ENCODE peak calls at places on chromosome 20, in six cellular contexts. One of them, this sample, is unnamed.

GRCh38 chr20:53370345-53370961 is 223.2 kb downstream of the ZNF217 start:
- DNase-seq in Ammon's horn: no peak
- DNase-seq in AG09319: no peak
- DNase-seq in GM23338: no peak
- DNase-seq in colonic mucosa: peak
- DNase-seq in sigmoid colon: no peak
- DNase-seq in this sample: no peak

GRCh38 chr20:15842872-15843271 is 730.4 kb downstream of the KIF16B start:
- DNase-seq in Ammon's horn: no peak
- DNase-seq in AG09319: no peak
- DNase-seq in colonic mucosa: no peak
- DNase-seq in GM23338: no peak
- DNase-seq in sigmoid colon: no peak
- DNase-seq in this sample: no peak

GRCh38 chr20:16368645-16369292 is 204.5 kb downstream of the KIF16B start:
- DNase-seq in GM23338: peak
- DNase-seq in colonic mucosa: no peak
- DNase-seq in AG09319: no peak
- DNase-seq in sigmoid colon: no peak
- DNase-seq in Ammon's horn: no peak
- DNase-seq in this sample: no peak

GRCh38 chr20:4513720-4514119 is 208.0 kb upstream of the PRND start:
- DNase-seq in sigmoid colon: no peak
- DNase-seq in AG09319: no peak
- DNase-seq in colonic mucosa: no peak
- DNase-seq in GM23338: no peak
- DNase-seq in Ammon's horn: no peak
- DNase-seq in this sample: no peak

GRCh38 chr20:34713194-34713943 is 9.2 kb downstream of the TP53INP2 start:
- DNase-seq in Ammon's horn: no peak
- DNase-seq in colonic mucosa: no peak
- DNase-seq in sigmoid colon: no peak
- DNase-seq in AG09319: peak
- DNase-seq in GM23338: no peak
- DNase-seq in this sample: peak

GRCh38 chr20:54662064-54662463 is 186.7 kb downstream of the DOK5 start:
- DNase-seq in sigmoid colon: no peak
- DNase-seq in colonic mucosa: no peak
- DNase-seq in Ammon's horn: no peak
- DNase-seq in GM23338: peak
- DNase-seq in AG09319: no peak
- DNase-seq in this sample: no peak

GRCh38 chr20:21433329-21433890 is 36.1 kb upstream of the NKX2-4 start:
- DNase-seq in colonic mucosa: no peak
- DNase-seq in Ammon's horn: no peak
- DNase-seq in AG09319: no peak
- DNase-seq in GM23338: no peak
- DNase-seq in sigmoid colon: no peak
- DNase-seq in this sample: no peak

GRCh38 chr20:63950701-63951397 is 5.4 kb downstream of the UCKL1 start:
- DNase-seq in GM23338: no peak
- DNase-seq in Ammon's horn: no peak
- DNase-seq in AG09319: no peak
- DNase-seq in colonic mucosa: no peak
- DNase-seq in sigmoid colon: no peak
- DNase-seq in this sample: no peak

This sample was measured in epithelial cell of prostate.